ENCODE peak calls at places on chromosomes 16 and 17, in five cellular contexts. H is cardiac fibroblast, E is ovary, G is neural progenitor cell, U is HCT116. P is an unnamed sample.

GRCh38 chr17:9332164-9332527 is 243.5 kb downstream of the STX8 start:
- DNase-seq in E (no peak), G (no peak), U (no peak), H (no peak), P (no peak)

GRCh38 chr17:2362881-2363280 is 25.6 kb downstream of the SGSM2 start:
- DNase-seq in H (no peak), U (no peak), G (no peak), E (no peak), P (no peak)

GRCh38 chr16:85164838-85165516 is 52.7 kb upstream of the CIBAR2 start:
- DNase-seq in H (no peak), U (no peak), G (no peak), E (no peak), P (no peak)

GRCh38 chr16:72291121-72291520 is 119.2 kb upstream of the PMFBP1 start:
- DNase-seq in H (peak), E (no peak), U (peak), G (no peak), P (no peak)

GRCh38 chr16:359871-360697 is 7.6 kb upstream of the AXIN1 start:
- DNase-seq in U (no peak), H (no peak), G (peak), E (no peak), P (no peak)

GRCh38 chr16:1964046-1964505 is 550 bp downstream of the RPS2 start:
- DNase-seq in U (no peak), G (peak), H (peak), E (no peak), P (no peak)

GRCh38 chr17:66018786-66019185 is 173.1 kb downstream of the CEP112 start:
- DNase-seq in U (no peak), G (no peak), H (no peak), E (no peak), P (no peak)

GRCh38 chr16:14181371-14182050 is 110.4 kb downstream of the MRTFB start:
- DNase-seq in G (no peak), U (no peak), H (peak), E (no peak), P (peak)

GRCh38 chr17:57902800-57903759 is 52.1 kb downstream of the CUEDC1 start:
- DNase-seq in U (peak), G (no peak), E (peak), H (peak), P (no peak)

GRCh38 chr16:62089715-62090114 is 53.5 kb upstream of the CDH8 start:
- DNase-seq in G (no peak), H (no peak), E (no peak), U (no peak), P (no peak)

GRCh38 chr16:56641166-56641565 is 2.7 kb downstream of the MT1A start:
- DNase-seq in E (no peak), H (no peak), U (no peak), G (no peak), P (no peak)

GRCh38 chr16:56643833-56644232 is 5.4 kb downstream of the MT1A start:
- DNase-seq in U (no peak), G (no peak), E (no peak), H (no peak), P (no peak)

GRCh38 chr16:56645838-56646237 is 5.8 kb upstream of the MT1B start:
- DNase-seq in H (no peak), G (no peak), U (no peak), E (no peak), P (no peak)

GRCh38 chr16:56645311-56645710 is 6.4 kb upstream of the MT1B start:
- DNase-seq in U (no peak), H (no peak), E (no peak), G (no peak), P (no peak)

GRCh38 chr16:56643080-56643778 is 4.8 kb downstream of the MT1A start:
- DNase-seq in E (peak), U (peak), H (peak), G (peak), P (no peak)
- TF ChIP-seq CTCF in E (no peak), U (peak), H (peak), G (peak), P (peak)

GRCh38 chr16:88805340-88805715 is 1.7 kb downstream of the CDT1 start:
- DNase-seq in U (no peak), G (no peak), H (no peak), E (no peak), P (no peak)

GRCh38 chr16:88805887-88806393 is 2.4 kb downstream of the CDT1 start:
- DNase-seq in E (no peak), U (no peak), G (no peak), H (no peak), P (no peak)

GRCh38 chr16:88807626-88808453 is 3.9 kb downstream of the APRT start:
- DNase-seq in E (no peak), H (no peak), U (no peak), G (no peak), P (no peak)

GRCh38 chr16:88806491-88807111 is 3.0 kb downstream of the CDT1 start:
- DNase-seq in E (no peak), G (no peak), H (no peak), U (no peak), P (no peak)

GRCh38 chr16:88807142-88807625 is 3.6 kb downstream of the CDT1 start:
- DNase-seq in H (no peak), G (no peak), U (no peak), E (no peak), P (no peak)
- H3K4me3 ChIP-seq in H (no peak), G (no peak), U (no peak), E (no peak), P (no peak)

GRCh38 chr17:63945851-63946439 is 13.8 kb upstream of the CD79B start:
- DNase-seq in G (no peak), H (no peak), E (no peak), U (no peak), P (no peak)

GRCh38 chr17:63942309-63942985 is 10.3 kb upstream of the CD79B start:
- DNase-seq in H (no peak), U (no peak), G (no peak), E (no peak), P (no peak)

GRCh38 chr17:63944736-63945499 is 12.8 kb upstream of the CD79B start:
- DNase-seq in U (no peak), G (no peak), E (no peak), H (no peak), P (no peak)

GRCh38 chr17:63941751-63942150 is 9.6 kb upstream of the CD79B start:
- DNase-seq in E (no peak), G (no peak), U (no peak), H (no peak), P (no peak)

DNA sequence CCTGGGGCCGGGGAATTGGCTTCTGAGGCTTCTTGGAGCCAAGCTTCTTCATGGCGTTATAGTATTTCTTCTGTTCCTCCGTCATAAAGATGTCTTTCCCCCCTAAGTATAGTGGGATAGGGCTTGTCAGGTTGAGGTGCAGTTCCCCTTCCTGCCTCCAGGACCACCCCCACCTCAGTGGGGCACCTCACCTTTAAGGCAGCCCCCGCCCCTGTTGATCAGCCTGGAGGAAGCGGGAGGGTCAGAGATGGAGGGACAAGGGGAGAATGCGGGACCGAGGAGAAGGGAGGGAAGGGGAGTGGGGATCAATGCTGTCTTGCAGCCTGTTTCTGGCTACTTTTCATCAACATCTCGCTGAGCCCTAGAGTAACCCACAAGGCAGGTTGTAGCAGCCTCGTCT is 11.6 kb upstream of the CD79B start:
- DNase-seq in E (no peak), U (no peak), G (no peak), H (no peak), P (no peak)
- TF ChIP-seq CTCF in E (no peak), U (no peak), G (peak), H (peak), P (no peak)

DNA sequence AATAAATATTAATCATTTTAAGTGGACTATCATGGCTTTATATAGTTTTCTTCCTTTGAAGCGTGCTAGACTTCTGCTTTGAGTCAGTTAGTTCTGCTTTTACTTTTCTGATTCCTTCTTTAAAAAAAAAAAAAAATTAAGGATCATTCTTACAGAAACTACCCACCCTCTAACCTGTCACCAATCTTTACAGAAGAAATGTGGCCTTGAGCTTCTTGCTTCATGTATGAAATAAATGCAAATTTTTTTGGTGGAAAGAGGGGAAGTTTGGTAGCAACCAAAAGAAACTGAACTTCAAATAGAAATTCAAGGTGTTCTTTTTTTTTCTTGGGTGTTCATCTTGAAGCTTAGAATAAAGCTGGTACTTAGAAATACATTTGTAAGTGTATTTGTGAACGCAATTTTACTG is 2.2 kb downstream of the EVI2A start:
- DNase-seq in G (no peak), E (no peak), U (no peak), H (no peak), P (no peak)
- H3K4me3 ChIP-seq in G (no peak), E (no peak), U (no peak), H (no peak), P (no peak)

DNA sequence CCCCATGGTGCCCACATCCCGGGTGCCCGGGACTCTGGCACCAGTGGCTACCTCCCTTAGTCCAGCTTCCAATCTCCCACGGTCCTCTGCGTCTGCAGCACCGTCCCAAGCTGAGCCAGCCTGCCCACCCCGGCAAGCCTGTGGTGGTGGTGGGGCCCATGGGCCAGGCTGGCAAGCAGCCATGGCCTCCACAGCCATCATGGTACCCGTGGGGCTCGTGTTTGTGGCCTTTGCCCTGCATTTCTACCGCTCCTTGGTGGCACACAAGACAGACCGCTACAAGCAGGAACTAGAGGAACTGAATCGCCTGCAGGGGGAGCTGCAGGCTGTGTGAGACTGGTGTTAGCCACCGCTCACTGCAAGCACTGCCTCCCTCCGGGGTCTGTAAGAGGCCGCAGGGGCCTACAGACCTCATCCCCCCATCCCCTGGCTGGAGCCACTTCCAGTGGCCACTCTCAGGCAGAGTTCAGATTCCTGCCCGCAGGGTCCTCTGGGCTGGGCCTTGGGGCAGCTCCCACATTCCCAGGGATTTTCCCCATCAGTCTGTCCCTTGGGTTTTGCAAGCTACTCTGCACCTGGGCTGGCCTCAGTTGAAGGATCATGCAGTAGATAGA is 3.9 kb upstream of the SETD1A start:
- DNase-seq in H (peak), G (peak), U (peak), E (peak), P (no peak)
- TF ChIP-seq CTCF in H (peak), G (peak), U (no peak), E (peak), P (peak)

DNA sequence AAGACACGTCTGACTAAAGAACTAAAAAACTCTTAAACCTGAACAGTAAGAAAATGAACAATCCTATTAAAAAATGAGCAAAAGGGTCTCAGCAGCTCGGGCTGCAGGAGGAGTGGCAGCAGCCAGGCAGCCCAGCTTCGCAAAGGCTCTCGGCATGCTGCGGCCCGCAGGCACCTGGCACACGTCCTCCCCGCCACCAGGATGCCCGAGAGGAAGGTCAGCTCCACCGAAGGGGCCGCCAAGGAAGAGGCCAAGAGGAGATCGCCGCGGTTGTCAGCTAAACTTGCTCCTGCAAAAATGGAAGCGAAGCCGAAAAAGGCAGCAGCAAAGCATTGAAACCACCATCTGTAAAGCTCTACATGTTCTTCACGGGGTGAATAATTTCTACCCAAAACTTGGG is 173.5 kb downstream of the BCAS3 start:
- DNase-seq in E (no peak), H (no peak), G (no peak), U (no peak), P (no peak)
- H3K4me3 ChIP-seq in E (no peak), H (no peak), G (no peak), U (no peak), P (no peak)

DNA sequence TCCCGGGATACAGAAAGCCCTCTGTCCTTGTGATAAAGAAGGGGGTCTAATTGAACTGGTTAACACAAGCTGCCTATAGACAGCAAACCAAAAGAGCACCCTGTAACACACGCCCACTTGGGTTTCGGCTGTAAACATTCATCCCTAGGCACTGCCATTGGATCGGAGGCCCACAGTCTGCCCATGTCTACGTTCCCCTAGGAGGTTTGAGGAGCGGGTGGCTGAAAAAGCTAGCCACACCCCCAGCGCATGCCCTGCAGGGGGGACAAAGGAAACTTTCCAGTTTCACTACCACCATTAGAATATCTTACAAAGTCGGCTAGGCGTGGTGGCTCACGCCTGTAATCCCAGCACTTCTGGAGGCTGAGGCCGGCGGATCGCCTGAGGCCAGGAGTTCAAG is 622.4 kb upstream of the SALL1 start:
- DNase-seq in G (no peak), U (no peak), H (no peak), E (no peak), P (no peak)
- TF ChIP-seq CTCF in G (no peak), U (no peak), H (no peak), E (no peak), P (no peak)

GRCh38 chr17:50945779-50946222 is 79.6 kb upstream of the TOB1 start:
- DNase-seq in G (no peak), U (no peak), H (no peak), E (no peak), P (no peak)

GRCh38 chr17:50946223-50946890 is 80.2 kb upstream of the TOB1 start:
- DNase-seq in H (no peak), E (peak), U (no peak), G (no peak), P (no peak)

GRCh38 chr17:50944902-50945720 is 79.0 kb upstream of the TOB1 start:
- DNase-seq in H (no peak), E (peak), U (no peak), G (no peak), P (no peak)

GRCh38 chr17:50944054-50944901 is 78.1 kb upstream of the TOB1 start:
- DNase-seq in U (no peak), G (peak), H (peak), E (peak), P (no peak)

GRCh38 chr17:50943575-50943933 is 77.4 kb upstream of the TOB1 start:
- DNase-seq in H (no peak), E (peak), U (no peak), G (no peak), P (no peak)
- H3K4me3 ChIP-seq in H (no peak), E (no peak), U (no peak), G (no peak), P (no peak)

GRCh38 chr16:29805232-29806095 is 865 bp upstream of the MAZ start:
- DNase-seq in U (peak), H (peak), E (peak), G (peak), P (peak)
- TF ChIP-seq CTCF in U (no peak), H (no peak), E (no peak), G (peak), P (no peak)

DNA sequence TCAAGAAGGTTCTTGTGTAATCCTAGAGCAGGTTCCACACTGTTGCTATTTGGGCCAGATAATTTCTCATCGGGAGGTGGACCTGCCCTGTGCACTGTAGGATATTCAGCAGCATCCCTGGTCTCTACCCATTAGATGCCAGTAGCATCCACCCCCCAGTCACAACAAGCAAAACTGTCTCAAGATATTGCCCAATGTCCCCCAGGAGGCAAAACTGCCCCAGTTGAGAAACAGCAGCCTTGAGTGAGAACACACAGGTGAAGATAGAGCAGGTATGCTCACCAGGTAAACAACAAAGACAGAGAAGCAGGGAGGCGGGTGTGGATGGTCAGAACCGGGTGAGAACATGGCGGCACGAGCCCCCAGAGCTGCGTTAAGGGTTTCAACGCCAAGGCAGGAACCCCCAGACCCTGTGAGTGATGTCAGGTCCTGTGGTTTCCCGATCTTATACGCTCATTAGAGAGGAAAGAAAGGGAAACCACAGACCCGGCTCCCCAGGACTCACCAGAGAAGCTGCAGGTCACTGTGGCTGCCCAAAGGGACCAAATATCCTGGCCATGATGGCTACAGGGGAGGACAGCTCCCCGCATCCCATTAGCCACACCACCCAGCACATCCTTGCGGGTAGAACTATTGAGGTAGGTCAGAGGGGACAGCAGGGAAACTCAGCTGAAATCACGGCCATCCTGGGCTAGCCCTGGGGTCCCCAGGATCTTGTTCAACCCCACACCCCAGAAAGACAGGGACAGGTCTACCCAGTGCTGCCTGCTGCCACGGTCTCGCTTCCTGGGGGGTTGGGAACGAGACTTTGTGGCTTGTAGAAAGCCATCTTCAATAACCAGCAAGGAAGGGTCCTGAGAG is 21.2 kb downstream of the CDC42EP4 start:
- DNase-seq in H (no peak), G (no peak), U (no peak), E (no peak), P (no peak)
- H3K4me3 ChIP-seq in H (no peak), G (no peak), U (peak), E (no peak), P (no peak)

P was measured in AG04449.